ENCODE peak calls at places on chromosomes 5 and 9, in eight cellular contexts. T is uterus, D is heart left ventricle, M is PC-9, I is IMR-90, P is endodermal cell, A is fibroblast of the aortic adventitia, L is brain microvascular endothelial cell. X is an unnamed sample.

GRCh38 chr9:125472926-125473701 is 211.5 kb downstream of the GAPVD1 start:
- DNase-seq in T (peak), D (peak), M (no peak), I (peak), P (peak), A (peak), L (peak), X (no peak)

GRCh38 chr9:133759146-133759900 is 21.2 kb upstream of the SARDH start:
- DNase-seq in T (no peak), D (peak), M (no peak), I (no peak), P (peak), A (peak), L (no peak), X (no peak)

GRCh38 chr5:124253421-124253820 is 493.0 kb downstream of the ZNF608 start:
- DNase-seq in T (no peak), D (no peak), M (no peak), I (no peak), P (no peak), A (no peak), L (no peak), X (no peak)

GRCh38 chr5:73722224-73722623 is 96.2 kb downstream of the ARHGEF28 start:
- DNase-seq in T (no peak), D (no peak), M (no peak), I (peak), P (no peak), A (peak), L (no peak), X (no peak)

GRCh38 chr9:93154293-93154903 is 20.3 kb upstream of the NINJ1 start:
- DNase-seq in T (no peak), D (no peak), M (no peak), I (no peak), P (peak), A (no peak), L (no peak), X (no peak)

GRCh38 chr9:88905506-88905905 is 85.8 kb upstream of the S1PR3 start:
- DNase-seq in T (no peak), D (no peak), M (no peak), I (peak), P (no peak), A (no peak), L (no peak), X (no peak)

GRCh38 chr9:78515108-78515507 is 218.2 kb downstream of the PSAT1 start:
- DNase-seq in T (no peak), D (no peak), M (no peak), I (no peak), P (no peak), A (no peak), L (no peak), X (no peak)

GRCh38 chr5:120473332-120473731 is 9.2 kb downstream of the PRR16 start:
- DNase-seq in T (no peak), D (no peak), M (no peak), I (no peak), P (no peak), A (no peak), L (no peak), X (no peak)

GRCh38 chr5:133825631-133826289 is 142.7 kb downstream of the C5orf15 start:
- DNase-seq in T (no peak), D (no peak), M (no peak), I (no peak), P (no peak), A (no peak), L (no peak), X (peak)

GRCh38 chr5:72561407-72561972 is 54.3 kb upstream of the ZNF366 start:
- DNase-seq in T (no peak), D (no peak), M (no peak), I (no peak), P (no peak), A (no peak), L (no peak), X (no peak)

GRCh38 chr5:173602423-173602822 is 14.0 kb downstream of the BOD1 start:
- DNase-seq in T (no peak), D (no peak), M (no peak), I (peak), P (no peak), A (peak), L (peak), X (no peak)

GRCh38 chr5:10331341-10331796 is 22.1 kb upstream of the MARCHF6 start:
- DNase-seq in T (peak), D (peak), M (no peak), I (peak), P (peak), A (peak), L (peak), X (no peak)

GRCh38 chr9:136707011-136707410 is 5.4 kb upstream of the DIPK1B start:
- DNase-seq in T (no peak), D (no peak), M (no peak), I (no peak), P (no peak), A (no peak), L (no peak), X (no peak)

GRCh38 chr5:82601085-82601484 is 322.9 kb upstream of the RPS23 start:
- DNase-seq in T (no peak), D (no peak), M (no peak), I (no peak), P (no peak), A (no peak), L (no peak), X (no peak)

GRCh38 chr5:178869577-178869976 is 9.8 kb downstream of the ZNF354B start:
- DNase-seq in T (no peak), D (no peak), M (no peak), I (no peak), P (no peak), A (no peak), L (peak), X (no peak)

GRCh38 chr5:98301567-98301966 is 471.9 kb upstream of the RGMB start:
- DNase-seq in T (no peak), D (no peak), M (no peak), I (no peak), P (no peak), A (no peak), L (no peak), X (no peak)

GRCh38 chr9:128372784-128373183 is 1.6 kb downstream of the URM1 start:
- DNase-seq in T (no peak), D (no peak), M (no peak), I (peak), P (no peak), A (no peak), L (peak), X (no peak)

GRCh38 chr5:144504929-144505578 is 334.4 kb downstream of the KCTD16 start:
- DNase-seq in T (no peak), D (no peak), M (no peak), I (no peak), P (no peak), A (no peak), L (no peak), X (no peak)

GRCh38 chr5:147446528-147446927 is 63.3 kb downstream of the DPYSL3 start:
- DNase-seq in T (no peak), D (peak), M (no peak), I (peak), P (no peak), A (peak), L (no peak), X (no peak)

GRCh38 chr5:66174338-66174737 is 30.2 kb downstream of the SREK1 start:
- DNase-seq in T (no peak), D (no peak), M (no peak), I (peak), P (no peak), A (peak), L (peak), X (no peak)

GRCh38 chr5:139952464-139953070 is 90.5 kb downstream of the NRG2 start:
- DNase-seq in T (no peak), D (no peak), M (no peak), I (no peak), P (no peak), A (no peak), L (no peak), X (no peak)

GRCh38 chr9:137032893-137033292 is 1.0 kb upstream of the FUT7 start:
- DNase-seq in T (no peak), D (peak), M (no peak), I (no peak), P (no peak), A (no peak), L (no peak), X (peak)

GRCh38 chr5:52861368-52861767 is 73.7 kb downstream of the ITGA1 start:
- DNase-seq in T (no peak), D (no peak), M (peak), I (no peak), P (no peak), A (no peak), L (no peak), X (no peak)

GRCh38 chr9:98962861-98963260 is 19.2 kb downstream of the COL15A1 start:
- DNase-seq in T (no peak), D (no peak), M (no peak), I (peak), P (peak), A (no peak), L (no peak), X (no peak)

GRCh38 chr5:88671808-88672499 is 211.0 kb downstream of the MEF2C start:
- DNase-seq in T (no peak), D (no peak), M (no peak), I (no peak), P (peak), A (no peak), L (no peak), X (no peak)

GRCh38 chr5:121596882-121597281 is 254.8 kb upstream of the FTMT start:
- DNase-seq in T (no peak), D (no peak), M (no peak), I (no peak), P (no peak), A (no peak), L (no peak), X (no peak)

GRCh38 chr9:89536618-89537017 is 38.7 kb upstream of the SEMA4D start:
- DNase-seq in T (no peak), D (no peak), M (no peak), I (no peak), P (no peak), A (no peak), L (no peak), X (no peak)

GRCh38 chr5:54876-55569 is 36.9 kb upstream of the PLEKHG4B start:
- DNase-seq in T (no peak), D (no peak), M (no peak), I (no peak), P (no peak), A (no peak), L (no peak), X (no peak)

GRCh38 chr9:20990867-20991266 is 40.6 kb downstream of the HACD4 start:
- DNase-seq in T (no peak), D (peak), M (no peak), I (no peak), P (no peak), A (no peak), L (no peak), X (no peak)

GRCh38 chr9:108119530-108120113 is 630.1 kb upstream of the KLF4 start:
- DNase-seq in T (no peak), D (peak), M (no peak), I (no peak), P (no peak), A (no peak), L (no peak), X (no peak)

GRCh38 chr5:10124287-10124686 is 125.4 kb downstream of the ATPSCKMT start:
- DNase-seq in T (no peak), D (peak), M (no peak), I (no peak), P (no peak), A (peak), L (no peak), X (no peak)

GRCh38 chr5:40945111-40945510 is 35.8 kb downstream of the C7 start:
- DNase-seq in T (no peak), D (no peak), M (no peak), I (no peak), P (no peak), A (no peak), L (no peak), X (no peak)

GRCh38 chr5:168187599-168187998 is 103.8 kb upstream of the WWC1 start:
- DNase-seq in T (no peak), D (no peak), M (no peak), I (no peak), P (peak), A (no peak), L (no peak), X (no peak)
- H3K4me3 ChIP-seq in T (no peak), D (no peak), M (no peak), I (no peak), P (no peak), A (no peak), L (no peak), X (no peak)

GRCh38 chr5:91311697-91312501 is 71.2 kb downstream of the ARRDC3 start:
- DNase-seq in T (peak), D (peak), M (peak), I (peak), P (no peak), A (peak), L (peak), X (peak)
- H3K4me3 ChIP-seq in T (no peak), D (no peak), M (peak), I (no peak), P (no peak), A (no peak), L (no peak), X (no peak)

DNA sequence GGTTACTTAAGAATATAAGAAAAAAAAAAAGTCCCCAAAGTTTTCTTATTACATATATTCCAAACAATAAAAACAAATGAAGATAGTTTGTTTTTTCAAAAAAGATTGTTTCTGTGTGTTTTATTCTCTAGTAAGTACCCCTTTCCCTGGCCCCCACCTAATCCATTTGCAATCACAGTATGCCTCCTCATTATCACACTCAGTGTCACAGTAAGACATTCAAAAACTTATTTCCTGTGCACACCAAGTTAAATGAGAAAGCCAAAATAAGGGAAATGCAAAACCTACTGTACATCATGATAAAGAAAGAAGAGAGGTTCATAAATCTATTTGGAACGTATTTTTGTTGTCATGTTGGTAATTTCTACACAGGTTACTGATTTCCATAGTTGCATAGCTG is 62.3 kb downstream of the ST8SIA4 start:
- DNase-seq in T (no peak), D (no peak), M (no peak), I (no peak), P (no peak), A (no peak), L (no peak), X (no peak)
- H3K4me3 ChIP-seq in T (no peak), D (no peak), M (no peak), I (no peak), P (no peak), A (no peak), L (no peak), X (peak)

GRCh38 chr9:70220216-70220615 is 38.6 kb upstream of the SMC5 start:
- DNase-seq in T (no peak), D (no peak), M (no peak), I (no peak), P (no peak), A (no peak), L (no peak), X (no peak)

GRCh38 chr9:70217029-70217428 is 41.7 kb upstream of the SMC5 start:
- DNase-seq in T (peak), D (no peak), M (no peak), I (no peak), P (no peak), A (no peak), L (no peak), X (no peak)

GRCh38 chr9:70218767-70219166 is 40.0 kb upstream of the SMC5 start:
- DNase-seq in T (no peak), D (no peak), M (no peak), I (peak), P (no peak), A (peak), L (no peak), X (no peak)

GRCh38 chr9:70228098-70228497 is 30.7 kb upstream of the SMC5 start:
- DNase-seq in T (no peak), D (no peak), M (no peak), I (no peak), P (no peak), A (no peak), L (no peak), X (no peak)

GRCh38 chr9:70222354-70222753 is 36.4 kb upstream of the SMC5 start:
- DNase-seq in T (no peak), D (no peak), M (no peak), I (peak), P (no peak), A (no peak), L (no peak), X (no peak)
- H3K4me3 ChIP-seq in T (no peak), D (no peak), M (no peak), I (no peak), P (no peak), A (no peak), L (no peak), X (no peak)

DNA sequence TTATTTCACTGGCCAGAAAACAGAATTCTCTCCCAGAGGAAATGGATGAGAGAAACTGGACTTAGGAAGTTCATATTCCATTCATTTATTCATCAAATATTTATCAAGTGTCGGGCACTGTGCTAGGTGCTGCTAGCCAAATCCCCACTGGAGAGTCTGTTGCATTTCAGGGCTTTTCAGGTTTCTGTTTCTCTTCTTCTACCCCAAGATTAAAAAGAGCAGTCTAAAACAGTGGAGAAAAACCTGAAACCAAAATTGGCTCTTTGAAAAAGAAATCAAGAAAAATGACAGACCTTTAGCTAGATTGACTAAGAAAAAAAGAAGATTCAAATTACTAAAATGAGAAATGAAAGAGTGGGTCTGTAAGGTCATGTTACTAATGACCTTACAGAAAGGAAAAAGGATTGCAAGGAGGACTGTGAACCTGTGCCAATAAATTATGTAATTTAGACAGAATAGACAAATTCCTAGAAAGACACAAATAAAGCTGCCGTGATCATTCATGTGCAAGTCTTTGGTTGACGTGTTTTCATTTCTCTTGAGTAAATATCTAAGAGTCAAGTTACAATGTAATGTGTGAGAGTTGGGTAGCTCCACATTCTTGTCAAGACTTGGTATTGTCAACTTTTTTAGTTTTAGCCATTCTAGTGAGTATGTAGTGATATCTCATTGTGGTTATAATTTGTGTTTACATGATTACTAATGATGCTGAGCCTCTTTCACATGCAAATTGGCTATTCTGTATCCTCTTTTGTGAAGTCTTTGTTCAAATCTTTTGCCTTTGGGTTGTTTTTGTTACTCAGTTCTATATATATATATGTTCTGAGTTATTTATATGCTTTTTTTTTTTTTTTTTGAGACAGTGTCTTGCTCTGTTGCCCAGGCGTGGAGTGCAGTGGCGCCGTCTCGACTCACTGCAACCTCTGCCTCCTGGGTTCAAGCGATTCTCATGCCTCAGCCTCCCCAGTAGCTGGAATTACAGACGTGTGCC is 23.7 kb downstream of the SNX30 start:
- DNase-seq in T (no peak), D (no peak), M (no peak), I (no peak), P (no peak), A (peak), L (no peak), X (peak)
- H3K4me3 ChIP-seq in T (no peak), D (no peak), M (no peak), I (no peak), P (no peak), A (no peak), L (no peak), X (peak)

GRCh38 chr5:37774912-37775483 is 64.8 kb downstream of the GDNF start:
- DNase-seq in T (no peak), D (no peak), M (no peak), I (peak), P (peak), A (peak), L (peak), X (peak)
- H3K4me3 ChIP-seq in T (no peak), D (no peak), M (no peak), I (no peak), P (no peak), A (no peak), L (no peak), X (no peak)

GRCh38 chr5:21783079-21783478 is 1070.1 kb downstream of the CDH12 start:
- DNase-seq in T (no peak), D (no peak), M (no peak), I (no peak), P (no peak), A (no peak), L (no peak), X (no peak)
- H3K4me3 ChIP-seq in T (no peak), D (no peak), M (no peak), I (no peak), P (no peak), A (no peak), L (no peak), X (no peak)